ENCODE peak calls at places on chromosomes 6 and 20, in seven cellular contexts. G is SK-N-MC; Q is keratinocyte; O is naive thymus-derived CD4-positive, alpha-beta T cell; Z is A549; K is osteoblast; N is mucosa of descending colon. H is an unnamed sample.

GRCh38 chr20:2865630-2866029 is 7.7 kb upstream of the PTPRA start:
- DNase-seq in G (no peak), Q (no peak), O (no peak), Z (no peak), K (peak; percentile 69), N (no peak), H (no peak)

GRCh38 chr20:8527998-8528397 is 395.9 kb downstream of the PLCB1 start:
- DNase-seq in G (no peak), Q (no peak), O (no peak), Z (no peak), K (no peak), N (no peak), H (no peak)

GRCh38 chr20:49278817-49279676 is 1.2 kb upstream of the ZNFX1 start:
- DNase-seq in G (no peak), Q (peak; percentile 94), O (no peak), Z (no peak), K (no peak), N (peak; percentile 35), H (peak; percentile 70)

GRCh38 chr6:65569505-65569904 is 137.5 kb downstream of the EYS start:
- DNase-seq in G (no peak), Q (no peak), O (no peak), Z (no peak), K (no peak), N (no peak), H (no peak)

GRCh38 chr6:107707346-107708270 is 116.5 kb downstream of the SCML4 start:
- DNase-seq in G (no peak), Q (no peak), O (no peak), Z (no peak), K (no peak), N (no peak), H (peak; percentile 54)

GRCh38 chr20:56094228-56094627 is 88.9 kb upstream of the CBLN4 start:
- DNase-seq in G (no peak), Q (no peak), O (no peak), Z (no peak), K (no peak), N (no peak), H (no peak)

GRCh38 chr6:63351995-63352586 is 32.3 kb upstream of the LGSN start:
- DNase-seq in G (peak; percentile 14), Q (no peak), O (no peak), Z (no peak), K (peak; percentile 25), N (no peak), H (peak; percentile 7)

GRCh38 chr20:52473171-52473570 is 281.6 kb upstream of the ZFP64 start:
- DNase-seq in G (no peak), Q (no peak), O (no peak), Z (no peak), K (no peak), N (no peak), H (peak; percentile 9)

GRCh38 chr6:34462010-34462409 is 3.9 kb upstream of the PACSIN1 start:
- DNase-seq in G (no peak), Q (no peak), O (no peak), Z (no peak), K (no peak), N (no peak), H (no peak)

GRCh38 chr6:34189806-34190503 is 44.1 kb upstream of the GRM4 start:
- DNase-seq in G (no peak), Q (no peak), O (peak; percentile 51), Z (no peak), K (no peak), N (no peak), H (no peak)

GRCh38 chr6:3195695-3196497 is 31.6 kb downstream of the TUBB2B start:
- DNase-seq in G (no peak), Q (no peak), O (no peak), Z (peak; percentile 31), K (no peak), N (no peak), H (peak; percentile 73)

GRCh38 chr6:136307351-136307750 is 17.7 kb upstream of the BCLAF1 start:
- DNase-seq in G (no peak), Q (no peak), O (no peak), Z (no peak), K (no peak), N (no peak), H (no peak)

GRCh38 chr20:24007073-24007595 is 18.6 kb upstream of the GGTLC1 start:
- DNase-seq in G (no peak), Q (no peak), O (no peak), Z (no peak), K (no peak), N (no peak), H (no peak)

GRCh38 chr6:23659125-23659524 is 466.9 kb upstream of the NRSN1 start:
- DNase-seq in G (no peak), Q (no peak), O (no peak), Z (no peak), K (no peak), N (no peak), H (peak; percentile 73)

GRCh38 chr6:151962246-151962846 is 154.9 kb downstream of the ESR1 start:
- DNase-seq in G (no peak), Q (no peak), O (no peak), Z (no peak), K (no peak), N (no peak), H (peak; percentile 10)

GRCh38 chr20:38806855-38807655 is 1.6 kb downstream of the PPP1R16B start:
- DNase-seq in G (no peak), Q (no peak), O (peak; percentile 7), Z (no peak), K (peak; percentile 72), N (peak; percentile 28), H (peak; percentile 63)

GRCh38 chr6:11772109-11772830 is 6.3 kb downstream of the ADTRP start:
- DNase-seq in G (no peak), Q (peak; percentile 80), O (no peak), Z (peak; percentile 64), K (peak; percentile 96), N (no peak), H (no peak)

GRCh38 chr20:60420676-60421229 is 462.5 kb downstream of the CDH26 start:
- DNase-seq in G (no peak), Q (no peak), O (no peak), Z (no peak), K (no peak), N (no peak), H (no peak)

GRCh38 chr6:134034951-134035822 is 17.2 kb downstream of the SLC2A12 start:
- DNase-seq in G (no peak), Q (no peak), O (no peak), Z (no peak), K (no peak), N (no peak), H (no peak)

GRCh38 chr6:47859132-47859531 is 77.3 kb downstream of the OPN5 start:
- DNase-seq in G (peak; percentile 77), Q (no peak), O (no peak), Z (no peak), K (no peak), N (no peak), H (no peak)

GRCh38 chr20:63641146-63641791 is 12.0 kb downstream of the STMN3 start:
- DNase-seq in G (no peak), Q (no peak), O (peak; percentile 53), Z (no peak), K (peak; percentile 96), N (peak; percentile 70), H (no peak)
- H3K4me3 ChIP-seq in G (no peak overlapping the region), Q (peak overlapping the region; percentile 67), O (peak overlapping the region; percentile 89), Z (peak overlapping the region; percentile 29), K (peak overlapping the region; percentile 77), N (no peak overlapping the region), H (no peak overlapping the region)

GRCh38 chr20:61888101-61888865 is 177.4 kb downstream of the TAF4 start:
- DNase-seq in G (no peak), Q (no peak), O (no peak), Z (no peak), K (no peak), N (no peak), H (no peak)

GRCh38 chr20:61885759-61886715 is 179.6 kb downstream of the TAF4 start:
- DNase-seq in G (no peak), Q (no peak), O (no peak), Z (no peak), K (peak; percentile 66), N (no peak), H (no peak)

GRCh38 chr20:61887694-61888093 is 178.0 kb downstream of the TAF4 start:
- DNase-seq in G (no peak), Q (no peak), O (no peak), Z (no peak), K (no peak), N (no peak), H (no peak)

GRCh38 chr20:61884571-61885389 is 180.9 kb downstream of the TAF4 start:
- DNase-seq in G (no peak), Q (no peak), O (no peak), Z (no peak), K (no peak), N (no peak), H (no peak)

DNA sequence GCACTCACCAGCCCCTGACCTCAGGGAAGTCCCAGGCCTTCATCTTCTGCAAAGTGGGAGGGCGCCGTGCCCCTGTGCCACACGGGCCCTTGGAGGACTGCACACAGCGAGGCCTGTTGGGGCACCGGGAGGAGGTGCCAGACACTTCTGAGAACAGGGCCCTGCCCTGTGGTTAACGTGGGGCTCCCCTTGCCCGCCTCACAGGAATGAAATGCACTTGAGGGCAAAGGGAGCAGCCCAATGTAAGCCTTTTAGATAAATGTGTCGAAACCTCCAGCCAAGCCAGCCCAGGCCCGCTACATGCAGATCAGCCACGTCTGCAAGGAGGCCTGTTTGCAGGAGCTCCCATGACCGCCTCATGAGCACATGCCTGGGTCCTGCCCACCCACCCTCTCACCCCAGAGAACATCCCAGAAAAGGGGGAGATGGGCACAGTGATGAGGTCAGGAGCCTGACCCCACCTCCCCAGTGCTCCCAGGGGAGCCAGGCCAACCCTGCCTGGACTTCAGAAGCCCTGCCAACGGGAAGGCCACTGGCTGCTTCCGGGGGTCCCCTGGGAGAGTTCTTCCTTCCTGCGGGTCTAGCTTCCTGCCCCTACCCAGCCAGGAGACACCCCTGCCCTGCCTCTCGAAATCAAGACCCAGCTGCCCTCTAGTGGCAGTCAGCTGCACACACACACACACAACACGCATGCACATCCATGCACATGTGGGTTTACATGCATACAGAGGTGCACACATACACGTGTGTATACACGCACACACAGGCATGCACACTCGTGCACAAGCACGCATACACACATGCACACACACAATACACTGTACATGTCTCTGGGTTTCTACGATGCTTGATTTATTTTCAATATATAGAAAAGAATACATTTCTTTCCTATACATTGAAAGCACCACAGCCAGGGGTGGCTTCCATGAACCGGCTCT is 178.7 kb downstream of the TAF4 start:
- DNase-seq in G (no peak), Q (peak; percentile 21), O (peak; percentile 6), Z (peak; percentile 45), K (peak; percentile 95), N (peak; percentile 36), H (peak; percentile 83)
- H3K9me3 ChIP-seq in G (no peaks in the 10 kb centered on the region), Q (peaks cover 3% of the 10 kb centered on the region), O (no peaks in the 10 kb centered on the region), Z (no peaks in the 10 kb centered on the region), K (no peaks in the 10 kb centered on the region), N (no peaks in the 10 kb centered on the region), H (no peaks in the 10 kb centered on the region)

GRCh38 chr6:27812078-27812804 is 100.0 kb downstream of the OR2B2 start:
- DNase-seq in G (no peak), Q (no peak), O (no peak), Z (no peak), K (no peak), N (no peak), H (no peak)
- H3K4me3 ChIP-seq in G (no peak overlapping the region), Q (no peak overlapping the region), O (no peak overlapping the region), Z (no peak overlapping the region), K (no peak overlapping the region), N (no peak overlapping the region), H (no peak overlapping the region)

DNA sequence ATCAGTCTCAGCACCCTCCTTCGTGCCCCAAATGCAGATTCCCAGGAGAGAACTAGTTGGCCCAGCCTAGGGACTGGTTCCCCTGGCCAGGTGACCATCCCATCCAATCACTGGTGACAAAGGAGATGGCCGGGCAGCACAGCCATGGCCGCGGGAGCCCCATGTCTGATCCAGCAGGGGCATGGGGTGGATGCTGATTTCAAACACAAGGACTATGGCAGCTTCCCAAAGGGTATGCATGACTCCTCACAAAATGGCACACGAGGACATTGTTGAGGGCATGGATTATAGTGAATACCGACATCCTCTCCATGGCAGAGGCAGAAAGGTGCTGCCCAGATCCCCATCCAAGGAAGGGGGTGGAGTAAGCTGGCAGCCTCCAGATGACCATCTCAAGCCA is 9.9 kb upstream of the LSM14B start:
- DNase-seq in G (no peak), Q (no peak), O (no peak), Z (no peak), K (peak; percentile 83), N (no peak), H (no peak)
- H3K9me3 ChIP-seq in G (peaks cover 4% of the 10 kb centered on the region), Q (peaks cover 16% of the 10 kb centered on the region), O (peaks cover 6% of the 10 kb centered on the region), Z (peaks cover 69% of the 10 kb centered on the region), K (peaks cover 11% of the 10 kb centered on the region), N (peaks cover 53% of the 10 kb centered on the region), H (peaks cover 34% of the 10 kb centered on the region)